ENCODE peak calls at places on chromosomes 7 and 10, in five cellular contexts. B is naive thymus-derived CD4-positive, alpha-beta T cell; J is foreskin keratinocyte; C is memory B cell; Y is Right ventricle myocardium inferior. K is an unnamed sample.

GRCh38 chr10:74881253-74881884 is 55.0 kb downstream of the KAT6B start:
- ATAC-seq in B (no peak), J (no peak), C (no peak), Y (no peak), K (no peak)

GRCh38 chr10:103584216-103585010 is 90.9 kb downstream of the NEURL1 start:
- ATAC-seq in B (peak), J (peak), C (peak), Y (peak), K (peak)

GRCh38 chr7:99791667-99792356 is 7.8 kb upstream of the CYP3A4 start:
- ATAC-seq in B (no peak), J (no peak), C (no peak), Y (no peak), K (no peak)

GRCh38 chr10:43888551-43888950 is 239.9 kb upstream of the ZNF32 start:
- ATAC-seq in B (no peak), J (no peak), C (no peak), Y (no peak), K (no peak)

GRCh38 chr7:134899729-134900128 is 86.6 kb upstream of the AGBL3 start:
- ATAC-seq in B (no peak), J (peak), C (no peak), Y (no peak), K (no peak)

GRCh38 chr7:16563281-16564022 is 36.8 kb downstream of the LRRC72 start:
- ATAC-seq in B (peak), J (no peak), C (peak), Y (no peak), K (no peak)

GRCh38 chr10:30747633-30748032 is 118.1 kb upstream of the LYZL2 start:
- ATAC-seq in B (no peak), J (peak), C (no peak), Y (no peak), K (no peak)

GRCh38 chr7:130394421-130395188 is 14.3 kb downstream of the CPA1 start:
- ATAC-seq in B (peak), J (no peak), C (no peak), Y (no peak), K (no peak)

GRCh38 chr10:32995751-32996150 is 37.7 kb upstream of the ITGB1 start:
- ATAC-seq in B (no peak), J (no peak), C (peak), Y (no peak), K (no peak)

GRCh38 chr7:155470686-155471638 is 13.0 kb downstream of the EN2 start:
- ATAC-seq in B (no peak), J (peak), C (no peak), Y (no peak), K (no peak)

GRCh38 chr10:32938554-32939061 is 19.4 kb downstream of the ITGB1 start:
- ATAC-seq in B (peak), J (peak), C (no peak), Y (peak), K (peak)

GRCh38 chr10:3612183-3613001 is 172.6 kb downstream of the KLF6 start:
- ATAC-seq in B (no peak), J (no peak), C (no peak), Y (no peak), K (no peak)

GRCh38 chr7:83105948-83106347 is 56.7 kb downstream of the PCLO start:
- ATAC-seq in B (no peak), J (no peak), C (no peak), Y (no peak), K (no peak)

GRCh38 chr10:17028843-17029580 is 100.6 kb downstream of the CUBN start:
- ATAC-seq in B (no peak), J (no peak), C (no peak), Y (no peak), K (no peak)

GRCh38 chr10:80541144-80541750 is 3.5 kb downstream of the SH2D4B start:
- ATAC-seq in B (no peak), J (no peak), C (peak), Y (peak), K (peak)